ENCODE peak calls at places on chromosomes 16 and 17, in seven cellular contexts. G, R, A, Q, V, K and E are unnamed samples.

GRCh38 chr16:31064882-31065461 is 9.1 kb downstream of the ZNF668 start:
- DNase-seq in A (no peak), G (peak; percentile 97), K (no peak), R (no peak), Q (peak; percentile 93), V (peak; percentile 91), E (no peak)

GRCh38 chr17:67559381-67559966 is 158.3 kb upstream of the NOL11 start:
- DNase-seq in K (peak; percentile 61), R (no peak), Q (no peak), V (no peak), G (no peak), A (peak; percentile 54), E (peak; percentile 69)

GRCh38 chr17:61766520-61766919 is 96.8 kb downstream of the BRIP1 start:
- DNase-seq in G (peak; percentile 39), R (no peak), Q (no peak), K (no peak), V (no peak), A (no peak), E (no peak)

GRCh38 chr17:42520540-42520951 is 15.5 kb upstream of the NAGLU start:
- DNase-seq in V (no peak), A (peak; percentile 43), Q (no peak), K (peak; percentile 55), R (no peak), G (no peak), E (peak; percentile 42)

GRCh38 chr16:27408012-27408601 is 6.1 kb downstream of the IL21R start:
- DNase-seq in Q (peak; percentile 32), V (no peak), R (no peak), G (peak; percentile 65), K (no peak), A (no peak), E (no peak)

GRCh38 chr17:79737046-79737921 is 6.5 kb downstream of the ENPP7 start:
- DNase-seq in G (no peak), A (no peak), R (no peak), V (no peak), K (no peak), Q (no peak), E (no peak)

GRCh38 chr17:17663160-17664072 is 17.8 kb upstream of the RAI1 start:
- DNase-seq in G (peak; percentile 97), K (peak; percentile 66), Q (peak; percentile 99), R (peak; percentile 68), V (peak; percentile 69), A (peak; percentile 98), E (peak; percentile 95)

GRCh38 chr17:80164185-80164584 is 5.6 kb upstream of the CARD14 start:
- DNase-seq in R (no peak), K (no peak), A (no peak), V (no peak), G (no peak), Q (no peak), E (no peak)

GRCh38 chr17:72422505-72423285 is 301.9 kb downstream of the SOX9 start:
- DNase-seq in K (no peak), V (peak; percentile 98), G (peak; percentile 92), A (peak; percentile 73), R (no peak), Q (peak; percentile 99), E (no peak)

GRCh38 chr17:74892013-74892841 is 1.2 kb downstream of the FADS6 start:
- DNase-seq in G (no peak), Q (no peak), R (no peak), K (no peak), V (peak; percentile 59), A (no peak), E (no peak)

GRCh38 chr17:73474370-73474988 is 162.7 kb upstream of the CDC42EP4 start:
- DNase-seq in V (peak; percentile 19), A (peak; percentile 69), Q (peak; percentile 55), R (no peak), G (peak; percentile 39), K (no peak), E (no peak)

GRCh38 chr16:49443576-49443975 is 70.0 kb downstream of the C16orf78 start:
- DNase-seq in K (no peak), G (no peak), A (no peak), R (no peak), V (no peak), Q (no peak), E (no peak)

GRCh38 chr16:21698169-21699032 is 34.6 kb downstream of the OTOA start:
- DNase-seq in K (no peak), G (no peak), A (no peak), Q (no peak), R (no peak), V (no peak), E (no peak)

GRCh38 chr17:81406117-81406953 is 11.1 kb downstream of the BAHCC1 start:
- DNase-seq in Q (peak; percentile 78), A (no peak), R (no peak), G (no peak), V (no peak), K (no peak), E (no peak)

GRCh38 chr17:77153487-77153886 is 12.7 kb downstream of the SEC14L1 start:
- DNase-seq in G (no peak), V (no peak), K (no peak), Q (no peak), A (no peak), R (no peak), E (no peak)

GRCh38 chr16:64626771-64627170 is 495.1 kb downstream of the CDH11 start:
- DNase-seq in V (no peak), A (no peak), R (no peak), G (peak; percentile 1), Q (peak; percentile 19), K (no peak), E (no peak)

GRCh38 chr17:28576758-28577465 is at the start of gene ALDOC:
- DNase-seq in V (peak; percentile 92), G (peak; percentile 91), Q (peak; percentile 89), A (peak; percentile 98), K (peak; percentile 99), R (peak; percentile 88), E (peak; percentile 100)

GRCh38 chr17:20206591-20206990 is 197.4 kb downstream of the SPECC1 start:
- DNase-seq in V (no peak), Q (peak; percentile 80), K (no peak), G (peak; percentile 83), R (no peak), A (no peak), E (no peak)

GRCh38 chr17:71183083-71183697 is 937.6 kb upstream of the SOX9 start:
- DNase-seq in G (no peak), A (no peak), R (no peak), V (no peak), Q (no peak), K (no peak), E (no peak)

GRCh38 chr16:69647020-69647419 is 79.3 kb downstream of the NQO1 start:
- DNase-seq in G (no peak), R (no peak), A (no peak), Q (no peak), K (no peak), V (no peak), E (no peak)

GRCh38 chr17:55086635-55087058 is 118.1 kb downstream of the STXBP4 start:
- DNase-seq in R (no peak), A (no peak), V (no peak), K (no peak), G (peak; percentile 90), Q (peak; percentile 69), E (no peak)

DNA sequence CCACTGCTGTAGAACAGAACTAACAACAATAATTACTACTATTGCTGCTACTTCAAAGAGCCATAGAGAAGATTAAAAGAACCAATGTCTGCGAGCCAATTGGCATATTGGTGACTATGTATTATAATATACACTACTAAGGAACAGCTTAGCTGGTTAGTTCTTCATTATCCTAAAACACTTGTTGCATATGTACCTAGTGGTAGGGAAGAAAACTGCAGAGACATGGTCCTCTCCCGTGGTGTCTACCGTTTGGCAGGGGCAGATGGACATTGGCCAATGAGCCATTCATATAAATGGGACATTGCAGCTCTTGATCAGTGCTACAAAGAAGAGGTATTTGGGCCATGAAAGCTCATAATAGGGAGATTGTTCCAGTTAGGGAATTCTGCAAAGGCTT is 46.4 kb upstream of the CLEC3A start:
- DNase-seq in G (no peak), K (no peak), Q (no peak), V (no peak), A (no peak), R (no peak), E (no peak)
- H2BK120ac ChIP-seq in G (no peak overlapping the region), K (no peak overlapping the region), Q (no peak overlapping the region), V (no peak overlapping the region), A (no peak overlapping the region), R (no peak overlapping the region), E (no peak overlapping the region)

DNA sequence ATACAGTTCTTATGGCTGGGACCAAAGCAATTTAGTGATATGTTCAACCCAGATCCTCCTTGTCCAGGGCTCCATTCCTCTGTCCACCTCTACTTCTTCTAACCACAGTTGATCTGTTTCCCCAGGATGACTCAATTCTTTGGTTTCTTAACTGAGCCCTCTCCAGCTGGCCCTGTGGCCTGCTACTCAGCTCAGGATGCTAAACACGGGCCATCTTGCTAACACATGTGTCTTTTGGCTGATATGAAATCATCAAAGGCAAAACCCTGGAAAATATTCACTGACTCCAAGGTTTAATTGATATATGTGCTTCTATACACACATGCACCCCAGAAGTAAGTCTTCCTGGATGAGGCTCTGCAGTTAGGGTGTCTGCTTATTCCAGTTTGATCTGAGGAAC is 43.8 kb downstream of the SHISA6 start:
- DNase-seq in G (no peak), V (no peak), A (no peak), Q (no peak), R (no peak), K (no peak), E (peak; percentile 5)
- H2BK120ac ChIP-seq in G (no peak overlapping the region), V (no peak overlapping the region), A (no peak overlapping the region), Q (no peak overlapping the region), R (no peak overlapping the region), K (no peak overlapping the region), E (no peak overlapping the region)

DNA sequence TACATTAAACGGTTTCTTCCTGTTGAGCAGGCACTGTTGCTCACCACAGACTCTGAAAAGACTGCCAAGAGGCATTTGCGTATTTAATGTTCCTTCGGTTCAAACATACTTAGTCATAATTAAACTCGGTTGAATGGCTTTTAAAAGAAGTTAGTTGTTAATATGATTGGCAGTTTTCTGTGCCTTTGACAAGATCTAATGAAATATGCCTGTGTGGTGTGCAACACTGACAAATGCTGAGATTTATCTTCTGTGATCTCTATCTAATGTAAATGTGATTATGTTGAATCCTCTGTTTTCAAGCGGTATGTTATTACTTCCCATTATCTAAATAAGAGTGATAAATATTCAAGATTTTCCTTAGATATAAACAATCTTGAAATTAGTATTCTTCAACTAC is 1046.6 kb downstream of the CDH8 start:
- DNase-seq in G (no peak), A (no peak), Q (no peak), V (no peak), K (no peak), R (no peak), E (no peak)
- H2BK120ac ChIP-seq in G (no peak overlapping the region), A (no peak overlapping the region), Q (no peak overlapping the region), V (no peak overlapping the region), K (no peak overlapping the region), R (no peak overlapping the region), E (no peak overlapping the region)

GRCh38 chr16:17392857-17393421 is 77.8 kb downstream of the XYLT1 start:
- DNase-seq in K (no peak), A (peak; percentile 64), Q (no peak), G (no peak), V (no peak), R (no peak), E (no peak)

GRCh38 chr16:17396762-17397498 is 73.8 kb downstream of the XYLT1 start:
- DNase-seq in A (no peak), G (peak; percentile 52), Q (no peak), V (no peak), R (no peak), K (no peak), E (no peak)

GRCh38 chr16:17392127-17392856 is 78.5 kb downstream of the XYLT1 start:
- DNase-seq in Q (no peak), R (no peak), A (peak; percentile 76), K (no peak), V (no peak), G (no peak), E (no peak)

GRCh38 chr16:17397499-17397891 is 73.3 kb downstream of the XYLT1 start:
- DNase-seq in A (no peak), K (no peak), G (peak; percentile 83), R (no peak), Q (no peak), V (no peak), E (no peak)

GRCh38 chr16:17395849-17396480 is 74.8 kb downstream of the XYLT1 start:
- DNase-seq in V (no peak), G (no peak), K (no peak), A (no peak), Q (no peak), R (no peak), E (no peak)
- H2BK120ac ChIP-seq in V (no peak overlapping the region), G (no peak overlapping the region), K (no peak overlapping the region), A (no peak overlapping the region), Q (no peak overlapping the region), R (no peak overlapping the region), E (no peak overlapping the region)